ENCODE peak calls at places on chromosomes 3 and 15, in ten cellular contexts. M is H9; O is heart left ventricle; X is OCI-M1; W is activated T-helper 9 cell treated with anti-CD3 and anti-CD28 coated beads, Interleukin-2, amount 50 U/mL, for 16 hours; T is GM10248; L is fibroblast of the aortic adventitia; N is GM13976; R is BJ; Q is A172. U is an unnamed sample.

GRCh38 chr3:39166134-39166710 is 12.8 kb upstream of the CSRNP1 start:
- DNase-seq in M (no peak), N (no peak), Q (peak), L (peak), T (no peak), X (peak), R (peak), O (no peak), W (no peak), U (peak)

GRCh38 chr15:67117356-67117755 is 52.0 kb downstream of the SMAD3 start:
- DNase-seq in Q (no peak), M (no peak), W (no peak), X (no peak), N (no peak), T (no peak), L (peak), R (no peak), O (no peak), U (no peak)

GRCh38 chr15:33923446-33923845 is 44.9 kb upstream of the CHRM5 start:
- DNase-seq in X (no peak), W (no peak), R (no peak), N (no peak), O (no peak), M (no peak), T (no peak), Q (no peak), L (no peak), U (no peak)

GRCh38 chr15:74011610-74012009 is 17.1 kb downstream of the PML start:
- DNase-seq in T (no peak), M (no peak), L (peak), N (no peak), W (no peak), X (no peak), O (no peak), R (no peak), Q (no peak), U (no peak)

GRCh38 chr3:98343647-98344507 is 9.8 kb upstream of the OR5K4 start:
- DNase-seq in X (peak), Q (peak), O (no peak), M (peak), T (peak), R (no peak), N (peak), W (no peak), L (peak), U (peak)

GRCh38 chr3:38117163-38117716 is 19.7 kb downstream of the ACAA1 start:
- DNase-seq in Q (peak), W (no peak), N (no peak), L (no peak), M (no peak), T (no peak), R (no peak), O (peak), X (no peak), U (no peak)

GRCh38 chr15:34365836-34366235 is 1.2 kb downstream of the LPCAT4 start:
- DNase-seq in Q (no peak), T (no peak), L (peak), W (no peak), N (peak), O (no peak), X (no peak), M (no peak), R (no peak), U (no peak)

GRCh38 chr15:91426412-91426811 is 326.4 kb downstream of the SV2B start:
- DNase-seq in Q (peak), R (no peak), L (no peak), T (no peak), M (no peak), O (no peak), W (no peak), N (no peak), X (no peak), U (no peak)

GRCh38 chr3:114380233-114380645 is 86.4 kb downstream of the TIGIT start:
- DNase-seq in Q (peak), R (peak), W (no peak), M (no peak), N (no peak), L (peak), X (no peak), O (peak), T (no peak), U (peak)

GRCh38 chr3:49476563-49476962 is 6.5 kb downstream of the DAG1 start:
- DNase-seq in M (no peak), O (no peak), W (no peak), X (peak), R (no peak), Q (peak), N (no peak), T (no peak), L (no peak), U (no peak)

GRCh38 chr3:131743126-131743525 is 240.4 kb upstream of the MRPL3 start:
- DNase-seq in O (no peak), Q (no peak), L (no peak), X (no peak), W (no peak), T (no peak), M (no peak), R (no peak), N (no peak), U (no peak)

GRCh38 chr3:154122912-154123559 is 1.8 kb downstream of the ARHGEF26 start:
- DNase-seq in T (no peak), N (no peak), L (peak), W (no peak), Q (no peak), X (no peak), R (no peak), M (no peak), O (no peak), U (peak)

U was measured in mesendoderm.